ENCODE peak calls at places on chromosome 18, in nine cellular contexts. One of them, this sample, is unnamed.

GRCh38 chr18:10202947-10203346 is 251.5 kb upstream of the APCDD1 start:
- DNase-seq in neuronal stem cell: peak; percentile 29
- DNase-seq in left cardiac atrium: no peak
- DNase-seq in A549: no peak
- DNase-seq in frontal cortex: no peak
- DNase-seq in stimulated activated CD8-positive, alpha-beta memory T cell treated with anti-CD3 and anti-CD28 coated beads, Interleukin-4, amount 100 ng/mL, for 24 hours: no peak
- DNase-seq in GM12892: no peak
- DNase-seq in GM23248: no peak
- DNase-seq in effector CD4-positive, alpha-beta T cell: no peak
- DNase-seq in this sample: no peak

GRCh38 chr18:78525364-78526111 is 454.1 kb upstream of the SALL3 start:
- DNase-seq in A549: no peak
- DNase-seq in neuronal stem cell: no peak
- DNase-seq in GM12892: no peak
- DNase-seq in frontal cortex: no peak
- DNase-seq in GM23248: peak; percentile 0
- DNase-seq in left cardiac atrium: no peak
- DNase-seq in effector CD4-positive, alpha-beta T cell: no peak
- DNase-seq in stimulated activated CD8-positive, alpha-beta memory T cell treated with anti-CD3 and anti-CD28 coated beads, Interleukin-4, amount 100 ng/mL, for 24 hours: no peak
- DNase-seq in this sample: no peak

GRCh38 chr18:80175451-80176235 is 66.6 kb downstream of the ADNP2 start:
- DNase-seq in A549: no peak
- DNase-seq in GM23248: no peak
- DNase-seq in GM12892: no peak
- DNase-seq in left cardiac atrium: no peak
- DNase-seq in frontal cortex: no peak
- DNase-seq in neuronal stem cell: no peak
- DNase-seq in effector CD4-positive, alpha-beta T cell: no peak
- DNase-seq in stimulated activated CD8-positive, alpha-beta memory T cell treated with anti-CD3 and anti-CD28 coated beads, Interleukin-4, amount 100 ng/mL, for 24 hours: peak; percentile 31
- DNase-seq in this sample: peak; percentile 23

GRCh38 chr18:12251311-12251710 is 2.9 kb upstream of the CIDEA start:
- DNase-seq in stimulated activated CD8-positive, alpha-beta memory T cell treated with anti-CD3 and anti-CD28 coated beads, Interleukin-4, amount 100 ng/mL, for 24 hours: no peak
- DNase-seq in effector CD4-positive, alpha-beta T cell: no peak
- DNase-seq in left cardiac atrium: no peak
- DNase-seq in A549: no peak
- DNase-seq in neuronal stem cell: no peak
- DNase-seq in GM23248: no peak
- DNase-seq in GM12892: no peak
- DNase-seq in frontal cortex: no peak
- DNase-seq in this sample: no peak

GRCh38 chr18:58095655-58096054 is 51.6 kb downstream of the NEDD4L start:
- DNase-seq in stimulated activated CD8-positive, alpha-beta memory T cell treated with anti-CD3 and anti-CD28 coated beads, Interleukin-4, amount 100 ng/mL, for 24 hours: no peak
- DNase-seq in neuronal stem cell: no peak
- DNase-seq in A549: no peak
- DNase-seq in GM23248: no peak
- DNase-seq in frontal cortex: no peak
- DNase-seq in effector CD4-positive, alpha-beta T cell: no peak
- DNase-seq in left cardiac atrium: no peak
- DNase-seq in GM12892: no peak
- DNase-seq in this sample: no peak

GRCh38 chr18:54957295-54957694 is 2.0 kb downstream of the CCDC68 start:
- DNase-seq in neuronal stem cell: no peak
- DNase-seq in A549: no peak
- DNase-seq in left cardiac atrium: no peak
- DNase-seq in GM23248: no peak
- DNase-seq in effector CD4-positive, alpha-beta T cell: no peak
- DNase-seq in stimulated activated CD8-positive, alpha-beta memory T cell treated with anti-CD3 and anti-CD28 coated beads, Interleukin-4, amount 100 ng/mL, for 24 hours: no peak
- DNase-seq in GM12892: no peak
- DNase-seq in frontal cortex: no peak
- DNase-seq in this sample: no peak

GRCh38 chr18:50151876-50152275 is 43.1 kb downstream of the MYO5B start:
- DNase-seq in stimulated activated CD8-positive, alpha-beta memory T cell treated with anti-CD3 and anti-CD28 coated beads, Interleukin-4, amount 100 ng/mL, for 24 hours: no peak
- DNase-seq in A549: no peak
- DNase-seq in left cardiac atrium: no peak
- DNase-seq in neuronal stem cell: no peak
- DNase-seq in GM23248: peak; percentile 3
- DNase-seq in effector CD4-positive, alpha-beta T cell: no peak
- DNase-seq in frontal cortex: no peak
- DNase-seq in GM12892: no peak
- DNase-seq in this sample: no peak

GRCh38 chr18:75276813-75277628 is 66.4 kb downstream of the TSHZ1 start:
- DNase-seq in effector CD4-positive, alpha-beta T cell: no peak
- DNase-seq in stimulated activated CD8-positive, alpha-beta memory T cell treated with anti-CD3 and anti-CD28 coated beads, Interleukin-4, amount 100 ng/mL, for 24 hours: no peak
- DNase-seq in frontal cortex: peak; percentile 43
- DNase-seq in left cardiac atrium: no peak
- DNase-seq in GM12892: no peak
- DNase-seq in GM23248: peak; percentile 77
- DNase-seq in A549: no peak
- DNase-seq in neuronal stem cell: no peak
- DNase-seq in this sample: no peak

GRCh38 chr18:76979906-76980305 is 152.7 kb downstream of the MBP start:
- DNase-seq in neuronal stem cell: no peak
- DNase-seq in effector CD4-positive, alpha-beta T cell: no peak
- DNase-seq in A549: no peak
- DNase-seq in frontal cortex: no peak
- DNase-seq in GM12892: no peak
- DNase-seq in GM23248: no peak
- DNase-seq in left cardiac atrium: no peak
- DNase-seq in stimulated activated CD8-positive, alpha-beta memory T cell treated with anti-CD3 and anti-CD28 coated beads, Interleukin-4, amount 100 ng/mL, for 24 hours: no peak
- DNase-seq in this sample: no peak

GRCh38 chr18:44325903-44326650 is 354.6 kb upstream of the SETBP1 start:
- DNase-seq in left cardiac atrium: peak; percentile 66
- DNase-seq in A549: peak; percentile 30
- DNase-seq in GM23248: peak; percentile 73
- DNase-seq in stimulated activated CD8-positive, alpha-beta memory T cell treated with anti-CD3 and anti-CD28 coated beads, Interleukin-4, amount 100 ng/mL, for 24 hours: no peak
- DNase-seq in effector CD4-positive, alpha-beta T cell: no peak
- DNase-seq in GM12892: no peak
- DNase-seq in frontal cortex: no peak
- DNase-seq in neuronal stem cell: peak; percentile 57
- DNase-seq in this sample: no peak

GRCh38 chr18:23641143-23641720 is 21.5 kb downstream of the ANKRD29 start:
- DNase-seq in left cardiac atrium: no peak
- DNase-seq in GM23248: no peak
- DNase-seq in GM12892: no peak
- DNase-seq in frontal cortex: no peak
- DNase-seq in stimulated activated CD8-positive, alpha-beta memory T cell treated with anti-CD3 and anti-CD28 coated beads, Interleukin-4, amount 100 ng/mL, for 24 hours: no peak
- DNase-seq in A549: no peak
- DNase-seq in effector CD4-positive, alpha-beta T cell: no peak
- DNase-seq in neuronal stem cell: no peak
- DNase-seq in this sample: no peak

GRCh38 chr18:56962322-56962721 is 184.6 kb upstream of the BOD1L2 start:
- DNase-seq in frontal cortex: no peak
- DNase-seq in GM23248: no peak
- DNase-seq in effector CD4-positive, alpha-beta T cell: no peak
- DNase-seq in neuronal stem cell: no peak
- DNase-seq in left cardiac atrium: no peak
- DNase-seq in GM12892: no peak
- DNase-seq in stimulated activated CD8-positive, alpha-beta memory T cell treated with anti-CD3 and anti-CD28 coated beads, Interleukin-4, amount 100 ng/mL, for 24 hours: no peak
- DNase-seq in A549: no peak
- DNase-seq in this sample: no peak

GRCh38 chr18:4248686-4249085 is 206.4 kb downstream of the DLGAP1 start:
- DNase-seq in effector CD4-positive, alpha-beta T cell: no peak
- DNase-seq in GM12892: no peak
- DNase-seq in left cardiac atrium: no peak
- DNase-seq in GM23248: no peak
- DNase-seq in stimulated activated CD8-positive, alpha-beta memory T cell treated with anti-CD3 and anti-CD28 coated beads, Interleukin-4, amount 100 ng/mL, for 24 hours: no peak
- DNase-seq in A549: no peak
- DNase-seq in frontal cortex: no peak
- DNase-seq in neuronal stem cell: no peak
- DNase-seq in this sample: no peak

GRCh38 chr18:37188016-37188791 is 359.3 kb downstream of the KIAA1328 start:
- DNase-seq in frontal cortex: no peak
- DNase-seq in stimulated activated CD8-positive, alpha-beta memory T cell treated with anti-CD3 and anti-CD28 coated beads, Interleukin-4, amount 100 ng/mL, for 24 hours: no peak
- DNase-seq in A549: no peak
- DNase-seq in GM12892: no peak
- DNase-seq in neuronal stem cell: no peak
- DNase-seq in effector CD4-positive, alpha-beta T cell: no peak
- DNase-seq in left cardiac atrium: no peak
- DNase-seq in GM23248: peak; percentile 37
- DNase-seq in this sample: no peak

GRCh38 chr18:34837769-34838194 is 127.7 kb downstream of the DTNA start:
- DNase-seq in A549: no peak
- DNase-seq in GM12892: no peak
- DNase-seq in GM23248: no peak
- DNase-seq in neuronal stem cell: no peak
- DNase-seq in stimulated activated CD8-positive, alpha-beta memory T cell treated with anti-CD3 and anti-CD28 coated beads, Interleukin-4, amount 100 ng/mL, for 24 hours: no peak
- DNase-seq in frontal cortex: no peak
- DNase-seq in left cardiac atrium: no peak
- DNase-seq in effector CD4-positive, alpha-beta T cell: no peak
- DNase-seq in this sample: no peak

GRCh38 chr18:79315589-79315988 is 80.1 kb upstream of the NFATC1 start:
- DNase-seq in left cardiac atrium: no peak
- DNase-seq in GM23248: no peak
- DNase-seq in A549: no peak
- DNase-seq in frontal cortex: no peak
- DNase-seq in neuronal stem cell: no peak
- DNase-seq in effector CD4-positive, alpha-beta T cell: no peak
- DNase-seq in stimulated activated CD8-positive, alpha-beta memory T cell treated with anti-CD3 and anti-CD28 coated beads, Interleukin-4, amount 100 ng/mL, for 24 hours: no peak
- DNase-seq in GM12892: no peak
- DNase-seq in this sample: no peak

GRCh38 chr18:36532815-36533214 is 235.3 kb downstream of the FHOD3 start:
- DNase-seq in left cardiac atrium: no peak
- DNase-seq in A549: no peak
- DNase-seq in stimulated activated CD8-positive, alpha-beta memory T cell treated with anti-CD3 and anti-CD28 coated beads, Interleukin-4, amount 100 ng/mL, for 24 hours: no peak
- DNase-seq in GM23248: no peak
- DNase-seq in neuronal stem cell: no peak
- DNase-seq in effector CD4-positive, alpha-beta T cell: no peak
- DNase-seq in GM12892: no peak
- DNase-seq in frontal cortex: no peak
- DNase-seq in this sample: no peak